ENCODE peak calls at places on chromosomes 6 and 20, in six cellular contexts. One of them, this sample, is unnamed.

GRCh38 chr6:5567352-5567751 is 306.0 kb downstream of the FARS2 start:
- DNase-seq in GM23338: no peak
- DNase-seq in spleen: no peak
- DNase-seq in prostate gland: no peak
- DNase-seq in breast epithelium: no peak
- DNase-seq in stomach: no peak
- DNase-seq in this sample: no peak

GRCh38 chr6:170298688-170299087 is 7.8 kb upstream of the DLL1 start:
- DNase-seq in spleen: no peak
- DNase-seq in stomach: no peak
- DNase-seq in prostate gland: no peak
- DNase-seq in breast epithelium: no peak
- DNase-seq in GM23338: no peak
- DNase-seq in this sample: no peak

GRCh38 chr20:41837669-41838224 is 219.6 kb upstream of the CHD6 start:
- DNase-seq in spleen: no peak
- DNase-seq in breast epithelium: no peak
- DNase-seq in prostate gland: no peak
- DNase-seq in stomach: no peak
- DNase-seq in GM23338: no peak
- DNase-seq in this sample: no peak

GRCh38 chr20:62978559-62978938 is 26.0 kb downstream of the SLC17A9 start:
- DNase-seq in GM23338: no peak
- DNase-seq in prostate gland: no peak
- DNase-seq in breast epithelium: no peak
- DNase-seq in spleen: no peak
- DNase-seq in stomach: no peak
- DNase-seq in this sample: no peak

GRCh38 chr6:116384727-116385461 is 14.1 kb downstream of the DSE start:
- DNase-seq in GM23338: no peak
- DNase-seq in spleen: no peak
- DNase-seq in prostate gland: no peak
- DNase-seq in stomach: no peak
- DNase-seq in breast epithelium: no peak
- DNase-seq in this sample: no peak

GRCh38 chr6:153771577-153771976 is 267.5 kb upstream of the OPRM1 start:
- DNase-seq in breast epithelium: no peak
- DNase-seq in GM23338: no peak
- DNase-seq in stomach: no peak
- DNase-seq in spleen: no peak
- DNase-seq in prostate gland: no peak
- DNase-seq in this sample: no peak

GRCh38 chr20:10741060-10741459 is 67.3 kb upstream of the JAG1 start:
- DNase-seq in prostate gland: peak
- DNase-seq in breast epithelium: no peak
- DNase-seq in GM23338: no peak
- DNase-seq in stomach: no peak
- DNase-seq in spleen: no peak
- DNase-seq in this sample: no peak

GRCh38 chr6:22045261-22045912 is 251.4 kb downstream of the PRL start:
- DNase-seq in prostate gland: no peak
- DNase-seq in GM23338: no peak
- DNase-seq in stomach: no peak
- DNase-seq in breast epithelium: no peak
- DNase-seq in spleen: no peak
- DNase-seq in this sample: no peak

GRCh38 chr20:9021699-9022098 is 47.2 kb upstream of the PLCB4 start:
- DNase-seq in spleen: no peak
- DNase-seq in GM23338: peak
- DNase-seq in breast epithelium: peak
- DNase-seq in prostate gland: no peak
- DNase-seq in stomach: no peak
- DNase-seq in this sample: no peak

GRCh38 chr6:127737009-127737486 is 160.1 kb downstream of the C6orf58 start:
- DNase-seq in stomach: peak
- DNase-seq in breast epithelium: peak
- DNase-seq in GM23338: peak
- DNase-seq in spleen: no peak
- DNase-seq in prostate gland: peak
- DNase-seq in this sample: peak

GRCh38 chr20:45470262-45470931 is 844 bp downstream of the WFDC2 start:
- DNase-seq in stomach: peak
- DNase-seq in prostate gland: peak
- DNase-seq in GM23338: peak
- DNase-seq in breast epithelium: peak
- DNase-seq in spleen: no peak
- DNase-seq in this sample: no peak

GRCh38 chr6:158184598-158184997 is 16.4 kb downstream of the GTF2H5 start:
- DNase-seq in breast epithelium: no peak
- DNase-seq in GM23338: no peak
- DNase-seq in spleen: no peak
- DNase-seq in prostate gland: no peak
- DNase-seq in stomach: no peak
- DNase-seq in this sample: no peak

GRCh38 chr20:49823152-49823847 is 10.7 kb downstream of the SLC9A8 start:
- DNase-seq in prostate gland: no peak
- DNase-seq in GM23338: no peak
- DNase-seq in stomach: no peak
- DNase-seq in spleen: no peak
- DNase-seq in breast epithelium: no peak
- DNase-seq in this sample: no peak

GRCh38 chr20:44384423-44385027 is 29.0 kb downstream of the HNF4A start:
- DNase-seq in spleen: peak
- DNase-seq in stomach: peak
- DNase-seq in GM23338: peak
- DNase-seq in breast epithelium: peak
- DNase-seq in prostate gland: peak
- DNase-seq in this sample: peak

GRCh38 chr20:44388466-44389023 is 33.0 kb downstream of the HNF4A start:
- DNase-seq in prostate gland: peak
- DNase-seq in stomach: peak
- DNase-seq in GM23338: peak
- DNase-seq in spleen: peak
- DNase-seq in breast epithelium: no peak
- DNase-seq in this sample: peak

GRCh38 chr20:44382641-44383040 is 27.1 kb downstream of the HNF4A start:
- DNase-seq in breast epithelium: no peak
- DNase-seq in stomach: no peak
- DNase-seq in spleen: no peak
- DNase-seq in prostate gland: no peak
- DNase-seq in GM23338: no peak
- DNase-seq in this sample: no peak
- TF ChIP-seq POLR2AphosphoS5 in breast epithelium: no peak
- TF ChIP-seq POLR2AphosphoS5 in stomach: no peak
- TF ChIP-seq POLR2AphosphoS5 in spleen: no peak
- TF ChIP-seq POLR2AphosphoS5 in prostate gland: no peak
- TF ChIP-seq POLR2AphosphoS5 in GM23338: no peak
- TF ChIP-seq POLR2AphosphoS5 in this sample: no peak

GRCh38 chr6:36536873-36537547 is 10.3 kb downstream of the STK38 start:
- DNase-seq in breast epithelium: no peak
- DNase-seq in GM23338: no peak
- DNase-seq in spleen: no peak
- DNase-seq in stomach: no peak
- DNase-seq in prostate gland: no peak
- DNase-seq in this sample: no peak

GRCh38 chr6:36533321-36533720 is 14.0 kb downstream of the STK38 start:
- DNase-seq in breast epithelium: no peak
- DNase-seq in GM23338: no peak
- DNase-seq in stomach: no peak
- DNase-seq in prostate gland: no peak
- DNase-seq in spleen: no peak
- DNase-seq in this sample: no peak
- TF ChIP-seq CTCF in breast epithelium: no peak
- TF ChIP-seq CTCF in GM23338: no peak
- TF ChIP-seq CTCF in stomach: no peak
- TF ChIP-seq CTCF in prostate gland: no peak
- TF ChIP-seq CTCF in spleen: no peak
- TF ChIP-seq CTCF in this sample: no peak

GRCh38 chr6:134539865-134540323 is 222.0 kb upstream of the SGK1 start:
- DNase-seq in GM23338: peak
- DNase-seq in breast epithelium: peak
- DNase-seq in stomach: no peak
- DNase-seq in spleen: no peak
- DNase-seq in prostate gland: peak
- DNase-seq in this sample: no peak
- TF ChIP-seq POLR2AphosphoS5 in GM23338: no peak
- TF ChIP-seq POLR2AphosphoS5 in breast epithelium: peak
- TF ChIP-seq POLR2AphosphoS5 in stomach: peak
- TF ChIP-seq POLR2AphosphoS5 in spleen: no peak
- TF ChIP-seq POLR2AphosphoS5 in prostate gland: peak
- TF ChIP-seq POLR2AphosphoS5 in this sample: no peak

GRCh38 chr6:105519954-105520353 is 117.1 kb upstream of the PREP start:
- DNase-seq in GM23338: no peak
- DNase-seq in spleen: no peak
- DNase-seq in prostate gland: no peak
- DNase-seq in stomach: no peak
- DNase-seq in breast epithelium: no peak
- DNase-seq in this sample: no peak
- TF ChIP-seq CTCF in GM23338: no peak
- TF ChIP-seq CTCF in spleen: no peak
- TF ChIP-seq CTCF in prostate gland: no peak
- TF ChIP-seq CTCF in stomach: no peak
- TF ChIP-seq CTCF in breast epithelium: no peak
- TF ChIP-seq CTCF in this sample: peak

DNA sequence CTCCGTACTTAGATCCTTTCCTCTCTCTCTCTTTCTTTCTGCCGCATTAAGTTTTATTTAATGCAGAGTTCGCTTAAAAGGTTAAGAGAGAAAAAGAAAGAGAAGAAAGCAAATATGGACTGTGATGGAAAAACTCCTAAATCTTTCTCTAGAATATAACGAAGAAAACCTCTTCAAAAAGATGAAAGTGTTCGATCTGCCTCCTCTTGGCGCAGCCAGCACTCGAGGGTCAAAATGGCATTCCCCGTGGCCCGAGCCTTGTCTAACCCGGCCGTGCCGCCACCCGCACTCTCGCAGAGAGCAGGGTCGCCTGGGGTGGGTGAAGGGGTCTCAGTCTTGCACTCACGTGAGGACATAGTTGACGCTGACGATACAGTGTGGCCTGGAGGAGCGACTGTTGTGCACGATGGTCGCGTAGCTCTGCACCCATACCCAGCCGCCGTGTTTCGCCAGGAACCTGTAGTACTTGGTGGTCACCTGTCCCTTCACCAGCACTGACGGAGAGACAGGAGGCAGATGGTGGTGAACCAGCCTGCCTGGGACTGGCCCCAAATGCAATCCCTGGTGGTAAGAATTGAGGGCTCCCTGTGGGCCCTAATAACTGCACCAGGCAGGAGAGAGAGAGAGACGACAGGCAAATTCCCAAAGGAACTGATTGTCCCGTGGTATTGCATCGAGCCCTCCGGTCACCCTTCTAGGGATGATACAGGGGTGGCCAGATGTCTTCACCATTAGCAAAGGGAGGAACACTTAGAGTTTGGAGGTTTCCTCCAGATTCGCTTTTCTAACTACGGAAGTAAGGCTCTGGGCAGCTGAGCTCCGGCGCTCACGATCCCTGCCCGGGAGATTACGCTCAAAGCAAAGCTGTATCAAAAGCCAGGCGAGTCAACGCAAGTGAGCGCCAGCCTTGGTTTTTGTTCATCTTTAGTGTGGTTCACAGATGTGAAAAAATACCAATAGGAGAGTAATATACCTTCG is 17.5 kb downstream of the SIM1 start:
- DNase-seq in breast epithelium: no peak
- DNase-seq in stomach: no peak
- DNase-seq in prostate gland: no peak
- DNase-seq in GM23338: peak
- DNase-seq in spleen: no peak
- DNase-seq in this sample: no peak
- TF ChIP-seq POLR2AphosphoS5 in breast epithelium: no peak
- TF ChIP-seq POLR2AphosphoS5 in stomach: no peak
- TF ChIP-seq POLR2AphosphoS5 in prostate gland: no peak
- TF ChIP-seq POLR2AphosphoS5 in GM23338: no peak
- TF ChIP-seq POLR2AphosphoS5 in spleen: no peak
- TF ChIP-seq POLR2AphosphoS5 in this sample: no peak

GRCh38 chr6:44624226-44624625 is 236.7 kb downstream of the CDC5L start:
- DNase-seq in spleen: no peak
- DNase-seq in breast epithelium: no peak
- DNase-seq in prostate gland: no peak
- DNase-seq in GM23338: peak
- DNase-seq in stomach: no peak
- DNase-seq in this sample: no peak

GRCh38 chr6:44621846-44622245 is 234.3 kb downstream of the CDC5L start:
- DNase-seq in GM23338: no peak
- DNase-seq in breast epithelium: no peak
- DNase-seq in stomach: no peak
- DNase-seq in prostate gland: no peak
- DNase-seq in spleen: no peak
- DNase-seq in this sample: no peak

GRCh38 chr6:44622555-44622954 is 235.0 kb downstream of the CDC5L start:
- DNase-seq in prostate gland: no peak
- DNase-seq in stomach: no peak
- DNase-seq in GM23338: no peak
- DNase-seq in spleen: no peak
- DNase-seq in breast epithelium: no peak
- DNase-seq in this sample: no peak

GRCh38 chr6:44617416-44617815 is 229.9 kb downstream of the CDC5L start:
- DNase-seq in stomach: no peak
- DNase-seq in spleen: no peak
- DNase-seq in breast epithelium: no peak
- DNase-seq in prostate gland: no peak
- DNase-seq in GM23338: no peak
- DNase-seq in this sample: no peak

GRCh38 chr6:44620922-44621321 is 233.4 kb downstream of the CDC5L start:
- DNase-seq in stomach: no peak
- DNase-seq in breast epithelium: no peak
- DNase-seq in spleen: no peak
- DNase-seq in prostate gland: no peak
- DNase-seq in GM23338: peak
- DNase-seq in this sample: no peak
- TF ChIP-seq CTCF in stomach: no peak
- TF ChIP-seq CTCF in breast epithelium: no peak
- TF ChIP-seq CTCF in spleen: no peak
- TF ChIP-seq CTCF in prostate gland: no peak
- TF ChIP-seq CTCF in GM23338: no peak
- TF ChIP-seq CTCF in this sample: no peak

This sample was measured in Panc1.